ENCODE peak calls at places on chromosomes 2 and 18, in ten cellular contexts. C, I, J, V, E, A, Z, M, T and O are unnamed samples.

GRCh38 chr18:54434453-54434852 is 76.7 kb downstream of the C18orf54 start:
- DNase-seq in M (no peak), A (no peak), C (no peak), I (no peak), E (no peak), T (no peak), J (no peak), Z (no peak), V (no peak), O (no peak)

GRCh38 chr2:158926478-158926948 is 41.9 kb upstream of the TANC1 start:
- DNase-seq in J (no peak), I (no peak), T (no peak), A (no peak), Z (no peak), V (no peak), C (no peak), M (no peak), E (no peak), O (peak)

GRCh38 chr2:27891063-27891819 is 712 bp downstream of the BABAM2 start:
- DNase-seq in Z (peak), I (peak), A (peak), E (peak), C (peak), V (peak), M (peak), T (peak), J (peak), O (peak)

GRCh38 chr18:49109565-49110251 is 158.9 kb upstream of the SMAD7 start:
- DNase-seq in J (no peak), Z (no peak), V (no peak), A (no peak), I (no peak), C (no peak), M (no peak), E (no peak), T (no peak), O (no peak)

GRCh38 chr2:54077088-54077900 is 38.1 kb upstream of the ACYP2 start:
- DNase-seq in M (no peak), A (no peak), I (no peak), T (no peak), V (no peak), J (no peak), E (no peak), C (no peak), Z (no peak), O (no peak)

GRCh38 chr2:159206736-159207380 is 79.6 kb downstream of the WDSUB1 start:
- DNase-seq in Z (no peak), T (no peak), E (no peak), M (no peak), J (no peak), A (no peak), I (no peak), C (no peak), V (no peak), O (no peak)

GRCh38 chr2:1060372-1060771 is 109.7 kb downstream of the SNTG2 start:
- DNase-seq in E (no peak), I (no peak), M (no peak), A (no peak), V (no peak), J (no peak), Z (no peak), C (no peak), T (no peak), O (no peak)

GRCh38 chr2:191295088-191295487 is 49.9 kb downstream of the MYO1B start:
- DNase-seq in V (no peak), A (no peak), C (no peak), Z (no peak), I (no peak), T (no peak), E (no peak), J (no peak), M (no peak), O (no peak)

GRCh38 chr2:230933521-230934180 is 8.6 kb upstream of the GPR55 start:
- DNase-seq in T (peak), Z (peak), E (no peak), C (no peak), J (peak), M (peak), V (no peak), I (no peak), A (no peak), O (no peak)

GRCh38 chr2:19786408-19787058 is 115.2 kb downstream of the TTC32 start:
- DNase-seq in J (no peak), C (no peak), E (no peak), I (no peak), V (peak), M (no peak), T (no peak), A (no peak), Z (peak), O (peak)

GRCh38 chr18:54961016-54961423 is 1.8 kb upstream of the CCDC68 start:
- DNase-seq in E (no peak), T (no peak), M (no peak), A (no peak), J (no peak), I (no peak), V (no peak), C (no peak), Z (no peak), O (no peak)

GRCh38 chr2:146979746-146980145 is 865.1 kb upstream of the ACVR2A start:
- DNase-seq in T (no peak), I (no peak), A (no peak), M (no peak), Z (no peak), J (no peak), C (no peak), E (no peak), V (no peak), O (peak)

GRCh38 chr2:239706407-239706806 is 305.6 kb upstream of the HDAC4 start:
- DNase-seq in Z (peak), T (peak), A (no peak), J (no peak), V (no peak), C (no peak), E (no peak), I (no peak), M (no peak), O (no peak)

GRCh38 chr2:143702931-143703330 is 573.7 kb downstream of the ARHGAP15 start:
- DNase-seq in Z (no peak), J (no peak), T (no peak), A (no peak), V (no peak), I (no peak), M (no peak), E (no peak), C (no peak), O (no peak)

GRCh38 chr2:218839430-218839829 is 7.8 kb upstream of the PRKAG3 start:
- DNase-seq in I (no peak), E (no peak), J (no peak), A (no peak), C (no peak), V (peak), Z (no peak), T (no peak), M (no peak), O (peak)

GRCh38 chr2:201888476-201888875 is 82.1 kb downstream of the CDK15 start:
- DNase-seq in E (no peak), A (no peak), I (no peak), C (no peak), J (no peak), Z (no peak), V (no peak), M (no peak), T (no peak), O (no peak)

GRCh38 chr18:9104244-9104901 is 1.9 kb downstream of the NDUFV2 start:
- DNase-seq in Z (no peak), V (no peak), M (no peak), T (no peak), C (no peak), A (no peak), I (no peak), J (no peak), E (no peak), O (peak)

GRCh38 chr2:40507429-40507828 is 55.5 kb upstream of the SLC8A1 start:
- DNase-seq in J (no peak), A (no peak), I (no peak), T (no peak), Z (no peak), E (no peak), V (no peak), M (no peak), C (no peak), O (no peak)

GRCh38 chr18:3747176-3747973 is 297.4 kb downstream of the TGIF1 start:
- DNase-seq in I (no peak), Z (peak), M (no peak), C (no peak), A (no peak), T (no peak), E (no peak), V (no peak), J (no peak), O (peak)

GRCh38 chr2:159639712-159640111 is 23.4 kb upstream of the BAZ2B start:
- DNase-seq in I (no peak), E (no peak), C (no peak), J (no peak), A (no peak), T (no peak), M (no peak), V (no peak), Z (no peak), O (no peak)

GRCh38 chr18:53971331-53971730 is 253.1 kb downstream of the MBD2 start:
- DNase-seq in I (no peak), Z (no peak), V (no peak), J (no peak), C (no peak), M (no peak), E (no peak), A (no peak), T (no peak), O (no peak)

GRCh38 chr2:182920631-182921056 is 54.2 kb upstream of the FRZB start:
- DNase-seq in M (no peak), Z (no peak), V (no peak), E (no peak), T (no peak), C (no peak), I (no peak), J (no peak), A (no peak), O (no peak)

GRCh38 chr2:102271844-102272243 is 39.5 kb upstream of the IL1RL1 start:
- DNase-seq in V (no peak), M (no peak), C (no peak), Z (no peak), A (no peak), E (no peak), J (no peak), I (no peak), T (no peak), O (no peak)

GRCh38 chr2:153388246-153388645 is 90.3 kb downstream of the RPRM start:
- DNase-seq in J (no peak), A (no peak), E (no peak), I (no peak), C (no peak), T (no peak), V (no peak), Z (no peak), M (no peak), O (no peak)

GRCh38 chr18:77815666-77816338 is 566.2 kb downstream of the GALR1 start:
- DNase-seq in A (no peak), I (no peak), T (no peak), C (no peak), E (no peak), M (no peak), V (peak), J (no peak), Z (no peak), O (no peak)

GRCh38 chr2:33313039-33313438 is 163.4 kb upstream of the RASGRP3 start:
- DNase-seq in V (no peak), T (no peak), I (no peak), J (no peak), E (no peak), A (no peak), C (no peak), M (no peak), Z (no peak), O (peak)

GRCh38 chr2:136986605-136987221 is 221.4 kb downstream of the THSD7B start:
- DNase-seq in C (no peak), T (no peak), Z (no peak), A (no peak), J (no peak), E (no peak), I (no peak), V (no peak), M (no peak), O (no peak)

GRCh38 chr2:226643550-226644275 is 155.9 kb downstream of the IRS1 start:
- DNase-seq in V (no peak), C (no peak), E (no peak), J (no peak), Z (no peak), T (no peak), M (no peak), I (no peak), A (no peak), O (no peak)

GRCh38 chr2:186460465-186460864 is 25.6 kb upstream of the ZC3H15 start:
- DNase-seq in M (no peak), Z (no peak), A (no peak), T (no peak), J (no peak), I (no peak), V (no peak), E (no peak), C (no peak), O (peak)

GRCh38 chr2:42161444-42161843 is 7.7 kb upstream of the EML4 start:
- DNase-seq in C (no peak), M (no peak), A (no peak), I (no peak), E (no peak), V (no peak), J (no peak), Z (no peak), T (no peak), O (no peak)

GRCh38 chr2:10392951-10393647 is 55.0 kb downstream of the ODC1 start:
- DNase-seq in M (no peak), C (no peak), T (no peak), J (no peak), E (no peak), V (peak), A (no peak), Z (no peak), I (no peak), O (no peak)

GRCh38 chr2:175525975-175526374 is 344.5 kb upstream of the ATP5MC3 start:
- DNase-seq in J (no peak), A (no peak), V (no peak), Z (no peak), E (no peak), T (no peak), C (no peak), I (no peak), M (no peak), O (no peak)

GRCh38 chr2:54966165-54966819 is 84.0 kb downstream of the RTN4 start:
- DNase-seq in M (no peak), T (no peak), A (no peak), E (no peak), C (no peak), I (no peak), V (no peak), Z (no peak), J (no peak), O (no peak)

GRCh38 chr18:59383831-59384230 is 24.8 kb upstream of the LMAN1 start:
- DNase-seq in A (no peak), E (no peak), V (no peak), Z (no peak), C (no peak), M (no peak), J (no peak), T (no peak), I (no peak), O (no peak)

GRCh38 chr18:33839452-33840225 is 261.6 kb downstream of the ASXL3 start:
- DNase-seq in C (peak), Z (no peak), V (no peak), A (no peak), M (no peak), J (no peak), I (no peak), T (no peak), E (no peak), O (peak)

GRCh38 chr2:187364696-187365095 is 83.4 kb downstream of the CALCRL start:
- DNase-seq in T (no peak), J (no peak), Z (no peak), M (no peak), A (no peak), E (no peak), V (no peak), I (no peak), C (no peak), O (peak)

GRCh38 chr2:241926541-241927311 is 57.2 kb downstream of the RTP5 start:
- DNase-seq in M (peak), Z (peak), T (peak), I (no peak), V (no peak), J (no peak), C (no peak), A (no peak), E (no peak), O (no peak)

GRCh38 chr2:88442061-88442460 is 10.4 kb downstream of the FOXI3 start:
- DNase-seq in C (no peak), I (no peak), M (no peak), Z (no peak), E (no peak), T (no peak), A (no peak), J (no peak), V (no peak), O (no peak)